ENCODE peak calls at places on chromosomes 5 and 9, in eight cellular contexts. One of them, this sample, is unnamed.

GRCh38 chr5:98193921-98194760 is 579.3 kb upstream of the RGMB start:
- DNase-seq in nephron progenitor cell: no peak
- DNase-seq in MCF 10A: no peak
- DNase-seq in brain microvascular endothelial cell: no peak
- DNase-seq in SK-MEL-5: no peak
- DNase-seq in putamen: no peak
- DNase-seq in NCI-H1417: no peak
- DNase-seq in HuH-7: no peak
- DNase-seq in this sample: no peak

GRCh38 chr5:91464886-91465646 is 81.9 kb upstream of the ARRDC3 start:
- DNase-seq in MCF 10A: no peak
- DNase-seq in SK-MEL-5: no peak
- DNase-seq in brain microvascular endothelial cell: peak; percentile 18
- DNase-seq in putamen: no peak
- DNase-seq in NCI-H1417: no peak
- DNase-seq in HuH-7: no peak
- DNase-seq in nephron progenitor cell: no peak
- DNase-seq in this sample: no peak

GRCh38 chr5:119583684-119584083 is 45.7 kb upstream of the FAM170A start:
- DNase-seq in putamen: no peak
- DNase-seq in MCF 10A: no peak
- DNase-seq in NCI-H1417: no peak
- DNase-seq in brain microvascular endothelial cell: peak; percentile 29
- DNase-seq in nephron progenitor cell: no peak
- DNase-seq in SK-MEL-5: no peak
- DNase-seq in HuH-7: no peak
- DNase-seq in this sample: no peak

GRCh38 chr9:77763566-77763965 is 115.4 kb upstream of the GNA14 start:
- DNase-seq in putamen: no peak
- DNase-seq in SK-MEL-5: no peak
- DNase-seq in nephron progenitor cell: no peak
- DNase-seq in HuH-7: peak; percentile 53
- DNase-seq in MCF 10A: no peak
- DNase-seq in brain microvascular endothelial cell: no peak
- DNase-seq in NCI-H1417: no peak
- DNase-seq in this sample: no peak

GRCh38 chr9:97806721-97807120 is 46.3 kb upstream of the FOXE1 start:
- DNase-seq in SK-MEL-5: no peak
- DNase-seq in NCI-H1417: no peak
- DNase-seq in brain microvascular endothelial cell: no peak
- DNase-seq in putamen: no peak
- DNase-seq in MCF 10A: no peak
- DNase-seq in HuH-7: no peak
- DNase-seq in nephron progenitor cell: no peak
- DNase-seq in this sample: no peak

GRCh38 chr5:139904566-139905400 is 109.2 kb downstream of the PSD2 start:
- DNase-seq in putamen: no peak
- DNase-seq in NCI-H1417: no peak
- DNase-seq in SK-MEL-5: no peak
- DNase-seq in brain microvascular endothelial cell: no peak
- DNase-seq in nephron progenitor cell: peak; percentile 55
- DNase-seq in HuH-7: no peak
- DNase-seq in MCF 10A: no peak
- DNase-seq in this sample: no peak

GRCh38 chr9:135163023-135163780 is 75.7 kb downstream of the OLFM1 start:
- DNase-seq in NCI-H1417: no peak
- DNase-seq in SK-MEL-5: no peak
- DNase-seq in MCF 10A: no peak
- DNase-seq in HuH-7: no peak
- DNase-seq in nephron progenitor cell: no peak
- DNase-seq in brain microvascular endothelial cell: no peak
- DNase-seq in putamen: no peak
- DNase-seq in this sample: no peak

GRCh38 chr9:277595-278330 is 63.1 kb downstream of the DOCK8 start:
- DNase-seq in nephron progenitor cell: no peak
- DNase-seq in SK-MEL-5: no peak
- DNase-seq in putamen: no peak
- DNase-seq in MCF 10A: no peak
- DNase-seq in brain microvascular endothelial cell: no peak
- DNase-seq in NCI-H1417: no peak
- DNase-seq in HuH-7: no peak
- DNase-seq in this sample: no peak

GRCh38 chr9:71121275-71122168 is at the start of gene TRPM3:
- DNase-seq in nephron progenitor cell: peak; percentile 47
- DNase-seq in HuH-7: no peak
- DNase-seq in brain microvascular endothelial cell: no peak
- DNase-seq in SK-MEL-5: no peak
- DNase-seq in NCI-H1417: no peak
- DNase-seq in MCF 10A: no peak
- DNase-seq in putamen: peak; percentile 7
- DNase-seq in this sample: no peak

GRCh38 chr9:124110307-124110915 is 98.8 kb downstream of the LHX2 start:
- DNase-seq in NCI-H1417: no peak
- DNase-seq in nephron progenitor cell: peak; percentile 93
- DNase-seq in SK-MEL-5: peak; percentile 63
- DNase-seq in putamen: peak; percentile 7
- DNase-seq in brain microvascular endothelial cell: peak; percentile 64
- DNase-seq in HuH-7: peak; percentile 78
- DNase-seq in MCF 10A: peak; percentile 75
- DNase-seq in this sample: peak; percentile 72

GRCh38 chr5:59598547-59598874 is 295.0 kb downstream of the PDE4D start:
- DNase-seq in nephron progenitor cell: no peak
- DNase-seq in putamen: no peak
- DNase-seq in NCI-H1417: no peak
- DNase-seq in brain microvascular endothelial cell: no peak
- DNase-seq in MCF 10A: peak; percentile 16
- DNase-seq in HuH-7: no peak
- DNase-seq in SK-MEL-5: peak; percentile 30
- DNase-seq in this sample: no peak

GRCh38 chr9:33815781-33816180 is 1.2 kb upstream of the UBE2R2 start:
- DNase-seq in SK-MEL-5: no peak
- DNase-seq in HuH-7: no peak
- DNase-seq in putamen: no peak
- DNase-seq in NCI-H1417: no peak
- DNase-seq in brain microvascular endothelial cell: no peak
- DNase-seq in nephron progenitor cell: no peak
- DNase-seq in MCF 10A: no peak
- DNase-seq in this sample: no peak

GRCh38 chr5:141496038-141496437 is 7.2 kb downstream of the PCDHGC5 start:
- DNase-seq in HuH-7: no peak
- DNase-seq in brain microvascular endothelial cell: peak; percentile 72
- DNase-seq in SK-MEL-5: peak; percentile 73
- DNase-seq in nephron progenitor cell: no peak
- DNase-seq in MCF 10A: no peak
- DNase-seq in NCI-H1417: no peak
- DNase-seq in putamen: no peak
- DNase-seq in this sample: peak; percentile 51

GRCh38 chr5:151680944-151681427 is 5.7 kb downstream of the SPARC start:
- DNase-seq in nephron progenitor cell: no peak
- DNase-seq in putamen: no peak
- DNase-seq in NCI-H1417: no peak
- DNase-seq in MCF 10A: no peak
- DNase-seq in brain microvascular endothelial cell: no peak
- DNase-seq in SK-MEL-5: no peak
- DNase-seq in HuH-7: no peak
- DNase-seq in this sample: no peak

GRCh38 chr9:95165004-95165403 is 152.5 kb downstream of the FANCC start:
- DNase-seq in NCI-H1417: no peak
- DNase-seq in putamen: no peak
- DNase-seq in HuH-7: no peak
- DNase-seq in MCF 10A: no peak
- DNase-seq in nephron progenitor cell: no peak
- DNase-seq in SK-MEL-5: no peak
- DNase-seq in brain microvascular endothelial cell: no peak
- DNase-seq in this sample: no peak

GRCh38 chr9:34994429-34995287 is 5.1 kb downstream of the DNAJB5 start:
- DNase-seq in SK-MEL-5: peak; percentile 58
- DNase-seq in NCI-H1417: peak; percentile 3
- DNase-seq in brain microvascular endothelial cell: no peak
- DNase-seq in putamen: peak; percentile 59
- DNase-seq in nephron progenitor cell: peak; percentile 46
- DNase-seq in HuH-7: peak; percentile 73
- DNase-seq in MCF 10A: peak; percentile 77
- DNase-seq in this sample: no peak

GRCh38 chr5:169778622-169779596 is 141.8 kb downstream of the DOCK2 start:
- DNase-seq in HuH-7: no peak
- DNase-seq in putamen: no peak
- DNase-seq in NCI-H1417: no peak
- DNase-seq in MCF 10A: no peak
- DNase-seq in nephron progenitor cell: peak; percentile 9
- DNase-seq in brain microvascular endothelial cell: no peak
- DNase-seq in SK-MEL-5: no peak
- DNase-seq in this sample: peak; percentile 11

GRCh38 chr9:68608763-68609162 is 68.1 kb upstream of the TMEM252 start:
- DNase-seq in brain microvascular endothelial cell: no peak
- DNase-seq in HuH-7: no peak
- DNase-seq in putamen: no peak
- DNase-seq in SK-MEL-5: no peak
- DNase-seq in nephron progenitor cell: no peak
- DNase-seq in MCF 10A: no peak
- DNase-seq in NCI-H1417: no peak
- DNase-seq in this sample: no peak

GRCh38 chr5:98780390-98780789 is 6.9 kb downstream of the RGMB start:
- DNase-seq in brain microvascular endothelial cell: peak; percentile 31
- DNase-seq in MCF 10A: no peak
- DNase-seq in HuH-7: no peak
- DNase-seq in putamen: no peak
- DNase-seq in SK-MEL-5: no peak
- DNase-seq in nephron progenitor cell: no peak
- DNase-seq in NCI-H1417: no peak
- DNase-seq in this sample: no peak

GRCh38 chr9:134345737-134346136 is 19.5 kb downstream of the RXRA start:
- DNase-seq in MCF 10A: no peak
- DNase-seq in nephron progenitor cell: no peak
- DNase-seq in brain microvascular endothelial cell: no peak
- DNase-seq in HuH-7: no peak
- DNase-seq in NCI-H1417: no peak
- DNase-seq in putamen: no peak
- DNase-seq in SK-MEL-5: no peak
- DNase-seq in this sample: no peak

GRCh38 chr9:131394464-131395026 is 659 bp downstream of the PRRC2B start:
- DNase-seq in putamen: no peak
- DNase-seq in MCF 10A: no peak
- DNase-seq in NCI-H1417: no peak
- DNase-seq in nephron progenitor cell: peak; percentile 61
- DNase-seq in SK-MEL-5: no peak
- DNase-seq in brain microvascular endothelial cell: no peak
- DNase-seq in HuH-7: no peak
- DNase-seq in this sample: no peak

GRCh38 chr5:158658439-158659230 is 441.1 kb downstream of the EBF1 start:
- DNase-seq in brain microvascular endothelial cell: peak; percentile 65
- DNase-seq in HuH-7: no peak
- DNase-seq in nephron progenitor cell: no peak
- DNase-seq in NCI-H1417: no peak
- DNase-seq in MCF 10A: peak; percentile 53
- DNase-seq in putamen: no peak
- DNase-seq in SK-MEL-5: no peak
- DNase-seq in this sample: no peak

GRCh38 chr5:180521591-180521990 is 27.4 kb downstream of the CNOT6 start:
- DNase-seq in nephron progenitor cell: no peak
- DNase-seq in brain microvascular endothelial cell: no peak
- DNase-seq in NCI-H1417: no peak
- DNase-seq in MCF 10A: no peak
- DNase-seq in HuH-7: no peak
- DNase-seq in SK-MEL-5: no peak
- DNase-seq in putamen: no peak
- DNase-seq in this sample: no peak

GRCh38 chr9:109418827-109419226 is 79.3 kb downstream of the PTPN3 start:
- DNase-seq in MCF 10A: no peak
- DNase-seq in HuH-7: no peak
- DNase-seq in brain microvascular endothelial cell: no peak
- DNase-seq in nephron progenitor cell: no peak
- DNase-seq in SK-MEL-5: no peak
- DNase-seq in putamen: no peak
- DNase-seq in NCI-H1417: peak; percentile 6
- DNase-seq in this sample: peak; percentile 94

GRCh38 chr9:87882627-87883026 is at the start of gene SPATA31E1:
- DNase-seq in MCF 10A: no peak
- DNase-seq in HuH-7: no peak
- DNase-seq in nephron progenitor cell: no peak
- DNase-seq in brain microvascular endothelial cell: no peak
- DNase-seq in SK-MEL-5: no peak
- DNase-seq in NCI-H1417: no peak
- DNase-seq in putamen: no peak
- DNase-seq in this sample: no peak

GRCh38 chr5:167528651-167529050 is 762.8 kb upstream of the WWC1 start:
- DNase-seq in HuH-7: no peak
- DNase-seq in putamen: no peak
- DNase-seq in brain microvascular endothelial cell: no peak
- DNase-seq in MCF 10A: no peak
- DNase-seq in nephron progenitor cell: no peak
- DNase-seq in NCI-H1417: no peak
- DNase-seq in SK-MEL-5: no peak
- DNase-seq in this sample: no peak

GRCh38 chr9:86540999-86541398 is 186.8 kb upstream of the TUT7 start:
- DNase-seq in NCI-H1417: no peak
- DNase-seq in brain microvascular endothelial cell: no peak
- DNase-seq in putamen: no peak
- DNase-seq in HuH-7: no peak
- DNase-seq in SK-MEL-5: no peak
- DNase-seq in MCF 10A: no peak
- DNase-seq in nephron progenitor cell: no peak
- DNase-seq in this sample: no peak

GRCh38 chr5:149618581-149619248 is 37.4 kb downstream of the ARHGEF37 start:
- DNase-seq in HuH-7: peak; percentile 67
- DNase-seq in putamen: peak; percentile 50
- DNase-seq in NCI-H1417: peak; percentile 28
- DNase-seq in SK-MEL-5: peak; percentile 74
- DNase-seq in MCF 10A: peak; percentile 86
- DNase-seq in brain microvascular endothelial cell: peak; percentile 69
- DNase-seq in nephron progenitor cell: peak; percentile 52
- DNase-seq in this sample: peak; percentile 38

This sample was measured in Jurkat, Clone E6-1.